ENCODE peak calls at places on chromosomes 16 and 17, in eight cellular contexts. O is transverse colon, P is heart right ventricle, Q is fibroblast of lung, S is cardiac muscle cell, N is heart left ventricle, I is hepatocyte, J is PC-9. A is an unnamed sample. For H3K36me3 and H3K4me1, the result is how much of the 10 kb centered on the place peaks cover.

GRCh38 chr17:3959295-3959899 is 4.8 kb downstream of the ATP2A3 start:
- DNase-seq in I (peak), O (peak), Q (peak), N (no peak), J (peak), S (no peak), P (no peak), A (no peak)

GRCh38 chr16:72946474-72947194 is 101.3 kb downstream of the ZFHX3 start:
- DNase-seq in S (no peak), Q (peak), J (no peak), N (no peak), I (no peak), O (no peak), P (peak), A (no peak)

GRCh38 chr16:27789595-27790241 is 239.8 kb downstream of the KATNIP start:
- DNase-seq in S (no peak), I (no peak), P (no peak), O (no peak), Q (no peak), N (no peak), J (no peak), A (no peak)

GRCh38 chr17:31900877-31901276 is 631 bp downstream of the UTP6 start:
- DNase-seq in P (no peak), I (peak), N (no peak), O (no peak), S (peak), Q (peak), J (peak), A (no peak)

GRCh38 chr17:34306466-34306865 is 12.8 kb upstream of the CCL8 start:
- DNase-seq in Q (peak), I (peak), S (peak), J (no peak), P (peak), N (no peak), O (no peak), A (no peak)

GRCh38 chr17:54992797-54993639 is 24.5 kb downstream of the STXBP4 start:
- DNase-seq in J (peak), S (peak), Q (peak), N (no peak), I (peak), O (no peak), P (peak), A (no peak)

GRCh38 chr17:33292184-33292980 is 713 bp downstream of the ASIC2 start:
- DNase-seq in Q (peak), N (no peak), I (peak), O (peak), J (peak), S (peak), P (no peak), A (no peak)

GRCh38 chr17:71187145-71187878 is 933.5 kb upstream of the SOX9 start:
- DNase-seq in S (no peak), I (no peak), P (no peak), J (no peak), Q (no peak), O (no peak), N (no peak), A (no peak)

GRCh38 chr16:72927199-72928088 is 120.5 kb downstream of the ZFHX3 start:
- DNase-seq in Q (peak), O (peak), P (no peak), I (no peak), N (no peak), S (no peak), J (peak), A (no peak)

GRCh38 chr17:2239882-2240430 is 63.6 kb downstream of the SMG6 start:
- DNase-seq in P (peak), S (no peak), J (peak), O (peak), I (no peak), N (no peak), Q (peak), A (peak)

GRCh38 chr17:74063439-74063838 is 140.0 kb upstream of the RPL38 start:
- DNase-seq in J (no peak), P (no peak), N (no peak), O (no peak), Q (no peak), I (no peak), S (no peak), A (no peak)

GRCh38 chr17:81258292-81258691 is 19.2 kb downstream of the NDUFAF8 start:
- DNase-seq in N (no peak), S (no peak), J (no peak), Q (no peak), P (no peak), I (peak), O (no peak), A (no peak)

GRCh38 chr16:14186007-14186953 is 115.2 kb downstream of the MRTFB start:
- DNase-seq in P (peak), O (no peak), J (no peak), Q (peak), N (no peak), S (peak), I (peak), A (no peak)

GRCh38 chr17:60557805-60558204 is 31.8 kb upstream of the APPBP2 start:
- DNase-seq in I (no peak), J (no peak), S (no peak), N (no peak), O (no peak), P (no peak), Q (no peak), A (no peak)

GRCh38 chr17:73203788-73204479 is 11.1 kb downstream of the COG1 start:
- DNase-seq in N (no peak), I (no peak), P (no peak), S (no peak), O (no peak), J (no peak), Q (no peak), A (no peak)

GRCh38 chr17:38701504-38702165 is 3.4 kb upstream of the MLLT6 start:
- DNase-seq in N (no peak), J (no peak), O (peak), I (peak), S (no peak), Q (peak), P (no peak), A (no peak)

GRCh38 chr17:33778505-33779398 is 476.3 kb upstream of the CCL2 start:
- DNase-seq in S (peak), J (peak), P (peak), N (no peak), I (peak), Q (peak), O (peak), A (no peak)

GRCh38 chr16:57352636-57353047 is 5.9 kb upstream of the CCL22 start:
- DNase-seq in S (no peak), O (no peak), N (no peak), I (no peak), P (no peak), J (no peak), Q (no peak), A (no peak)

GRCh38 chr16:66427871-66428681 is 981 bp downstream of the BEAN1 start:
- DNase-seq in P (no peak), J (no peak), I (peak), Q (peak), O (no peak), S (peak), N (peak), A (peak)

GRCh38 chr17:41532947-41533570 is 5.0 kb upstream of the KRT19 start:
- DNase-seq in O (no peak), Q (no peak), J (no peak), I (no peak), N (peak), S (no peak), P (no peak), A (no peak)

GRCh38 chr16:456891-457483 is 31.5 kb downstream of the RAB11FIP3 start:
- DNase-seq in Q (peak), N (no peak), P (no peak), J (peak), I (peak), O (no peak), S (peak), A (no peak)

GRCh38 chr17:56891751-56892150 is 22.1 kb downstream of the TRIM25 start:
- DNase-seq in I (no peak), O (peak), S (no peak), J (no peak), P (no peak), N (no peak), Q (no peak), A (no peak)

GRCh38 chr16:6964679-6965078 is 368.0 kb upstream of the RBFOX1 start:
- DNase-seq in O (no peak), N (no peak), J (no peak), S (no peak), P (no peak), Q (no peak), I (no peak), A (no peak)

GRCh38 chr17:81870155-81870977 is 771 bp downstream of the ARHGDIA start:
- DNase-seq in Q (peak), O (peak), J (peak), P (peak), N (no peak), S (peak), I (peak), A (no peak)

GRCh38 chr16:27195941-27196595 is 7.3 kb upstream of the KDM8 start:
- DNase-seq in I (no peak), O (no peak), N (no peak), J (no peak), Q (no peak), P (no peak), S (no peak), A (no peak)

GRCh38 chr17:47891545-47892088 is 4.4 kb upstream of the SP2 start:
- DNase-seq in J (no peak), O (no peak), N (no peak), Q (no peak), I (no peak), S (no peak), P (no peak), A (no peak)

GRCh38 chr16:67013238-67013822 is 15.6 kb upstream of the CBFB start:
- DNase-seq in Q (no peak), I (no peak), O (no peak), J (no peak), S (no peak), N (no peak), P (no peak), A (peak)

GRCh38 chr17:62792122-62792800 is 15.9 kb downstream of the MARCHF10 start:
- DNase-seq in O (no peak), J (peak), P (no peak), N (no peak), S (no peak), I (no peak), Q (peak), A (peak)

GRCh38 chr17:73650617-73651200 is 6.5 kb upstream of the SDK2 start:
- DNase-seq in N (no peak), S (no peak), I (no peak), J (no peak), P (no peak), O (peak), Q (no peak), A (no peak)

GRCh38 chr16:71626018-71626857 is at the start of gene MARVELD3:
- DNase-seq in N (no peak), S (peak), Q (no peak), O (peak), J (peak), P (no peak), I (peak), A (peak)

DNA sequence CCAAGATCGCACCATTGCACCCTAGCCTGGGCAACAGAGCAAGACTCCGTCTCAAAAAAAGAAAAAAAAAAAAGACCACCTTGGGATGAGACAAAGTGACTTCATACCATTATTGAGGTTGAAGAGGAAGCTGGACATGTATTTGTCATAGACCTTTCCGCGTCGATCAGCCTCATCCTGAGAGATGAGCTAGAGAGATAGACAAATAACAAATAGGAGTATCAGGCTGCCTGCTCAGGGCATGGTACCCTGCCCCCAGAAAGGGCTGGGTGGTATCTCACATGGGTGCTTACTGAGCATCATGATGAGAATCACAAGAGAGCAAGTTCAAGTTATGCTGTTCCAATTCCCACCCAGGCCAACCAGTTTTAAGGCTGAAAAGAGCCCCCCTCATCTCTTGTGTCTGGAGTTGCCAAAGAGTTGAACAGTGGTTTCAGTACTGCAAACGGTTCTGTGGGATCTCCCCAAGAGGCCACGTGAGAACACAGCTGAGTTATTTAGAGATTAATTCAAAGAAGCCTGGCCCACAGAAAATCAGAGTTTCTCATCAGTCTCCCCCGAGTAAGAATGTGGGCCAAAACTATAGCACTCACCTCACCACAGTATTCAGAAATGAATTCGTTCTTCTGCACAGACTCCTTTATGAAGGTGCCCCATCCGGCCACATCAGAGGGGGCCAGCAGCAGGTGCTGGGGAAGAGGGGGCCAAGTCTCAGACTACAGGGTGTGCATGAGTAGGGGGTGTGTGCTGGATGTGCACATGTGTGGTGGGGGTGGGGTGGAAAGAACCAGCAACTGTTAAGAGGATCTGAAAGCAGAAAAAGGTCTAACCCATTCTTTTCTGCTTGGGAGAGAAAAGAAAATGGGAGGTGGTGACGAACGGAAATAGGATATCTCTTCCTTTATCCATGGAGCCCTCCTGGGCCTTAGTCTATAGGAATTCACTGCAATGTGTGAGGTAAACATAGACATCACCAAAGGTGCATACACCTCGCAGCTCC is 22.5 kb downstream of the CNTNAP1 start:
- DNase-seq in N (no peak), S (no peak), P (no peak), O (no peak), I (no peak), J (no peak), Q (no peak), A (no peak)
- H3K36me3 ChIP-seq in N (half or more), S (under half), P (half or more), O (under half), I (under half), J (under half), Q (under half), A (half or more)

GRCh38 chr16:82630688-82631087 is 3.9 kb downstream of the CDH13 start:
- DNase-seq in P (no peak), N (no peak), Q (no peak), O (no peak), J (no peak), S (no peak), I (no peak), A (no peak)
- H3K4me1 ChIP-seq in P (half or more), N (half or more), Q (under half), O (under half), J (under half), S (under half), I (under half), A (under half)

GRCh38 chr16:1632638-1632970 is 20.4 kb downstream of the CRAMP1 start:
- DNase-seq in P (no peak), O (no peak), N (no peak), I (no peak), J (no peak), S (no peak), Q (no peak), A (no peak)

GRCh38 chr16:1633310-1633709 is 21.1 kb downstream of the CRAMP1 start:
- DNase-seq in O (no peak), S (no peak), Q (no peak), I (no peak), J (no peak), P (no peak), N (no peak), A (no peak)

GRCh38 chr16:1630450-1631213 is 18.5 kb downstream of the CRAMP1 start:
- DNase-seq in Q (no peak), J (no peak), N (no peak), O (no peak), I (no peak), P (no peak), S (no peak), A (no peak)

GRCh38 chr16:1631230-1631629 is 19.1 kb downstream of the CRAMP1 start:
- DNase-seq in P (no peak), S (no peak), J (no peak), N (no peak), Q (no peak), I (no peak), O (no peak), A (no peak)

DNA sequence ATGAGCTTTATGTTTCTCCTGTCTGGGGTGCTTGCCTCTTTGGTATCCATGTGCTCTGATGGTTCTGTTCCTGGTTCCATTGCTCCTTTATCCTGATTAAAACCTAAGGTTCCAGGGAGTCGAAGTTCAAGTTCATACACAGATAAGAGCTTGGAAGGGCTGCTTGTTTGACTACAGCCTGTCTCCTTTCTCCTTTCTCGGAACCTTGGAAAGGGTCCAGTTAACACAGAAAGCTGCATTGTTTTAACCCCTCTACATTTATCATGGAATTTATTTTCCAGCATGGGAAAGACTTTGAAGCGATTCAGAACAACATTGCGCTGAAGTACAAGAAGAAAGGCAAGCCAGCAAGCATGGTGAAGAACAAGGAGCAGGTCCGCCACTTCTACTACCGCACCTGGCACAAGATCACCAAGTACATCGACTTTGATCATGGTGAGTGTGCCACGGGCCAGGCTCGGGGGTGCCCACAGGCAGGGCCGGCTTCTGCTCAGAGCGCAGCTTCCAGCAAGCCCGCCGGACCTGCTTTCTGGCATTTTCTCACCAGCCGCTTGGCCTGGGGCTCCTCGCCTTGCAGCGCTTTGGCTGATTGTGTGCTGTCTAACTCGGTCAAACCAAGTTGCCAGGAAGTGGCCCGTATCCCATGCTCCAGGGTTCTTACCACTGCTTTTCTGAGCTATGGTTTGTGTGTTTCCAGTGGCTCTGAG is 19.9 kb downstream of the CRAMP1 start:
- DNase-seq in O (no peak), J (no peak), S (no peak), P (no peak), Q (no peak), N (no peak), I (no peak), A (no peak)
- H3K36me3 ChIP-seq in O (under half), J (under half), S (under half), P (half or more), Q (under half), N (half or more), I (under half), A (under half)

DNA sequence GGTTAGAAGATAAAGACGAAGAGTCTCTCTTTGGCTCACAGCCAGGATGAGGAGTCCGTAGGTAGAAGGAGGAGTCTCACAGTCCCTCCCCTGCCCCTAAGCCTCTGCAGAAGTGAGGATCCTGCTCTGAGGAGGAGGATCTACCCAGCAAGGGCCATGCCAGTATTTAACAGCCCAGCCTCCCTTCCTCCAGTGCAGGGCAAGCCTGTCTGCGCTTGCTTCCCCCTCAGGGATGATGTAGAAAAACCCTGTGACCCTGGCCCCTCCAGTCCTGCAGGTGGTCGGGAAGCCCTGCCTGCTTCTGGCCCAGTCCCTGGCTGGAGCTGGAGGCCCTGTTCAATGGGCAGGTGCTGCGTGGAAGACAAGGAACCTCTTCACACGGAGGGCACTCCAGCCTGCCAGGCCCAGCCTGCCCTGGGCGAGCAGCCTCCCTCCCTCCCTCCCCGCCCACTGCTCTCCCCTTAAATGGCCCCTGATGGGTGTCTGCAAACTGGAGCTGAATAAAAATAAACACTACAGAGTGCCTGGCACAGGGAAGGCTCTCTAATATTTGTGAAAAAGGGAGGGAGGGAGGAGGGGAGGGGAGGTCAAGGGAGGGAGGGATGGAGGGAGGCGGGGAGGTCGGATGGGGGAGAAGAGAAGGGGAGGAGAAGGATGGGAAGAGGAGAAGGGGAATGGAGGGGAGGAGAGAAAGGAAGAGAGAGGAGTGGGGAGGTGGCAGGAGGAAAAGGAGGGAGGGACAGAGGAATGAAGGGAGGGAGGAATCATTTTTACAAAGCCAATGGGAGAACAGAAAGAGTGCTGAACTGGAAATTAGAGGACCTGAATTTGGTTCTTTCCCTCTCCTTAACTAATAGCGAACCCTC is 222.9 kb upstream of the TNRC6C start:
- DNase-seq in S (peak), J (no peak), P (peak), Q (no peak), I (peak), O (no peak), N (no peak), A (peak)
- H3K4me1 ChIP-seq in S (under half), J (under half), P (under half), Q (under half), I (under half), O (under half), N (under half), A (under half)

A was measured in ascending aorta.